ENCODE peak calls at places on chromosomes 7 and 10, in nine cellular contexts. One of them, this sample, is unnamed.

GRCh38 chr7:17184805-17185689 is 113.4 kb upstream of the AHR start:
- DNase-seq in tibial nerve: no peak
- DNase-seq in esophagus squamous epithelium: no peak
- DNase-seq in HAP-1: no peak
- DNase-seq in mammary epithelial cell: peak; percentile 9
- DNase-seq in psoas muscle: no peak
- DNase-seq in mucosa of descending colon: no peak
- DNase-seq in aorta: no peak
- DNase-seq in neural progenitor cell: no peak
- DNase-seq in this sample: no peak

GRCh38 chr10:77405771-77406241 is 231.8 kb downstream of the KCNMA1 start:
- DNase-seq in tibial nerve: no peak
- DNase-seq in neural progenitor cell: peak; percentile 82
- DNase-seq in mammary epithelial cell: peak; percentile 66
- DNase-seq in aorta: peak; percentile 88
- DNase-seq in esophagus squamous epithelium: no peak
- DNase-seq in mucosa of descending colon: peak; percentile 75
- DNase-seq in psoas muscle: peak; percentile 78
- DNase-seq in HAP-1: no peak
- DNase-seq in this sample: no peak

GRCh38 chr7:155257482-155258232 is 40.0 kb upstream of the INSIG1 start:
- DNase-seq in esophagus squamous epithelium: no peak
- DNase-seq in tibial nerve: peak; percentile 61
- DNase-seq in aorta: peak; percentile 85
- DNase-seq in mammary epithelial cell: peak; percentile 69
- DNase-seq in HAP-1: no peak
- DNase-seq in mucosa of descending colon: peak; percentile 28
- DNase-seq in psoas muscle: peak; percentile 83
- DNase-seq in neural progenitor cell: no peak
- DNase-seq in this sample: no peak

GRCh38 chr7:36904802-36905201 is 180.5 kb upstream of the AOAH start:
- DNase-seq in neural progenitor cell: no peak
- DNase-seq in psoas muscle: no peak
- DNase-seq in mucosa of descending colon: no peak
- DNase-seq in HAP-1: no peak
- DNase-seq in mammary epithelial cell: no peak
- DNase-seq in aorta: no peak
- DNase-seq in tibial nerve: no peak
- DNase-seq in esophagus squamous epithelium: no peak
- DNase-seq in this sample: no peak

GRCh38 chr10:125232841-125233240 is 72.5 kb upstream of the CTBP2 start:
- DNase-seq in tibial nerve: no peak
- DNase-seq in mammary epithelial cell: no peak
- DNase-seq in esophagus squamous epithelium: no peak
- DNase-seq in psoas muscle: no peak
- DNase-seq in aorta: no peak
- DNase-seq in neural progenitor cell: no peak
- DNase-seq in mucosa of descending colon: no peak
- DNase-seq in HAP-1: no peak
- DNase-seq in this sample: no peak

GRCh38 chr7:131106681-131107342 is 220.9 kb upstream of the MKLN1 start:
- DNase-seq in psoas muscle: peak; percentile 56
- DNase-seq in esophagus squamous epithelium: no peak
- DNase-seq in mammary epithelial cell: no peak
- DNase-seq in HAP-1: peak; percentile 46
- DNase-seq in neural progenitor cell: peak; percentile 56
- DNase-seq in tibial nerve: peak; percentile 33
- DNase-seq in mucosa of descending colon: peak; percentile 68
- DNase-seq in aorta: peak; percentile 66
- DNase-seq in this sample: peak; percentile 69

GRCh38 chr10:121087688-121088087 is 236.5 kb downstream of the WDR11 start:
- DNase-seq in tibial nerve: no peak
- DNase-seq in HAP-1: no peak
- DNase-seq in neural progenitor cell: no peak
- DNase-seq in aorta: no peak
- DNase-seq in mucosa of descending colon: no peak
- DNase-seq in mammary epithelial cell: no peak
- DNase-seq in psoas muscle: no peak
- DNase-seq in esophagus squamous epithelium: no peak
- DNase-seq in this sample: no peak

GRCh38 chr10:129892571-129893045 is 71.5 kb downstream of the EBF3 start:
- DNase-seq in mucosa of descending colon: no peak
- DNase-seq in psoas muscle: no peak
- DNase-seq in neural progenitor cell: no peak
- DNase-seq in tibial nerve: no peak
- DNase-seq in mammary epithelial cell: no peak
- DNase-seq in esophagus squamous epithelium: no peak
- DNase-seq in aorta: no peak
- DNase-seq in HAP-1: no peak
- DNase-seq in this sample: no peak

GRCh38 chr7:155513543-155514285 is 32.6 kb downstream of the CNPY1 start:
- DNase-seq in mammary epithelial cell: no peak
- DNase-seq in tibial nerve: no peak
- DNase-seq in HAP-1: no peak
- DNase-seq in aorta: no peak
- DNase-seq in psoas muscle: no peak
- DNase-seq in mucosa of descending colon: no peak
- DNase-seq in esophagus squamous epithelium: no peak
- DNase-seq in neural progenitor cell: no peak
- DNase-seq in this sample: no peak

GRCh38 chr10:49592726-49593563 is 17.2 kb upstream of the SLC18A3 start:
- DNase-seq in tibial nerve: no peak
- DNase-seq in esophagus squamous epithelium: no peak
- DNase-seq in aorta: no peak
- DNase-seq in HAP-1: peak; percentile 41
- DNase-seq in neural progenitor cell: peak; percentile 77
- DNase-seq in mucosa of descending colon: peak; percentile 62
- DNase-seq in mammary epithelial cell: peak; percentile 61
- DNase-seq in psoas muscle: no peak
- DNase-seq in this sample: peak; percentile 24

GRCh38 chr7:30908681-30909080 is 3.0 kb upstream of the AQP1 start:
- DNase-seq in HAP-1: no peak
- DNase-seq in psoas muscle: no peak
- DNase-seq in aorta: no peak
- DNase-seq in mammary epithelial cell: no peak
- DNase-seq in esophagus squamous epithelium: no peak
- DNase-seq in tibial nerve: no peak
- DNase-seq in neural progenitor cell: peak; percentile 75
- DNase-seq in mucosa of descending colon: no peak
- DNase-seq in this sample: no peak

GRCh38 chr10:44316187-44316921 is 68.5 kb downstream of the CXCL12 start:
- DNase-seq in aorta: no peak
- DNase-seq in esophagus squamous epithelium: no peak
- DNase-seq in HAP-1: no peak
- DNase-seq in neural progenitor cell: peak; percentile 16
- DNase-seq in psoas muscle: no peak
- DNase-seq in tibial nerve: no peak
- DNase-seq in mucosa of descending colon: no peak
- DNase-seq in mammary epithelial cell: no peak
- DNase-seq in this sample: no peak

GRCh38 chr7:49398730-49399129 is 374.7 kb upstream of the VWC2 start:
- DNase-seq in mucosa of descending colon: no peak
- DNase-seq in aorta: no peak
- DNase-seq in HAP-1: no peak
- DNase-seq in tibial nerve: no peak
- DNase-seq in neural progenitor cell: no peak
- DNase-seq in esophagus squamous epithelium: no peak
- DNase-seq in psoas muscle: no peak
- DNase-seq in mammary epithelial cell: peak; percentile 75
- DNase-seq in this sample: no peak

GRCh38 chr10:79202188-79203013 is 133.6 kb downstream of the ZMIZ1 start:
- DNase-seq in mucosa of descending colon: peak; percentile 33
- DNase-seq in mammary epithelial cell: no peak
- DNase-seq in neural progenitor cell: peak; percentile 71
- DNase-seq in tibial nerve: no peak
- DNase-seq in psoas muscle: no peak
- DNase-seq in esophagus squamous epithelium: no peak
- DNase-seq in HAP-1: peak; percentile 34
- DNase-seq in aorta: peak; percentile 76
- DNase-seq in this sample: peak; percentile 7

GRCh38 chr7:99042957-99043356 is 101.0 kb downstream of the SMURF1 start:
- DNase-seq in mucosa of descending colon: no peak
- DNase-seq in psoas muscle: no peak
- DNase-seq in HAP-1: no peak
- DNase-seq in aorta: no peak
- DNase-seq in tibial nerve: no peak
- DNase-seq in mammary epithelial cell: no peak
- DNase-seq in neural progenitor cell: no peak
- DNase-seq in esophagus squamous epithelium: no peak
- DNase-seq in this sample: no peak

GRCh38 chr10:4532976-4533375 is 293.0 kb upstream of the AKR1E2 start:
- DNase-seq in neural progenitor cell: no peak
- DNase-seq in tibial nerve: no peak
- DNase-seq in mucosa of descending colon: no peak
- DNase-seq in HAP-1: no peak
- DNase-seq in mammary epithelial cell: no peak
- DNase-seq in esophagus squamous epithelium: no peak
- DNase-seq in psoas muscle: no peak
- DNase-seq in aorta: no peak
- DNase-seq in this sample: no peak

GRCh38 chr10:4533626-4534025 is 292.4 kb upstream of the AKR1E2 start:
- DNase-seq in esophagus squamous epithelium: no peak
- DNase-seq in mammary epithelial cell: peak; percentile 79
- DNase-seq in psoas muscle: no peak
- DNase-seq in tibial nerve: no peak
- DNase-seq in HAP-1: no peak
- DNase-seq in neural progenitor cell: no peak
- DNase-seq in aorta: no peak
- DNase-seq in mucosa of descending colon: no peak
- DNase-seq in this sample: no peak

GRCh38 chr10:4529266-4529665 is 296.7 kb upstream of the AKR1E2 start:
- DNase-seq in HAP-1: no peak
- DNase-seq in mucosa of descending colon: no peak
- DNase-seq in esophagus squamous epithelium: no peak
- DNase-seq in mammary epithelial cell: no peak
- DNase-seq in aorta: no peak
- DNase-seq in psoas muscle: no peak
- DNase-seq in neural progenitor cell: no peak
- DNase-seq in tibial nerve: no peak
- DNase-seq in this sample: no peak

GRCh38 chr10:4535531-4535930 is 290.5 kb upstream of the AKR1E2 start:
- DNase-seq in tibial nerve: no peak
- DNase-seq in HAP-1: no peak
- DNase-seq in aorta: no peak
- DNase-seq in psoas muscle: no peak
- DNase-seq in esophagus squamous epithelium: no peak
- DNase-seq in mammary epithelial cell: no peak
- DNase-seq in neural progenitor cell: no peak
- DNase-seq in mucosa of descending colon: no peak
- DNase-seq in this sample: no peak

DNA sequence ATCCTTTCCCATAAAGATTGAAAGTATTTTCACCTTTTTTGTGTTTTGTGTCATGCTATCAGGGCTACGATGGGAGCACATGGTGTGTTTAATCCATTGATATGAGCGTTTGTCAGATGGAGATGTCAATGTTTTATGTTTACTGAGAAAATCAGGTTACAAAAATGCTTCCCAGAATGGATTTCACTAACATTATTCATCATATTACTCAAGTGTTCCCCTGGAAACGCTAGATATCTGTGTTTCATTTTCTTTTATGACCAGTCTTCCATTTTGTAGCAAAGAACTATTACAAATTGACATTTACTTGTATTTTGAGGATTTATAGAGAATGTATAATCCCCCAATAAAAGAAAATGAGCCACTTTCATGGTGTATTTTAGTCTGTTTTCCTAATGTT is 293.5 kb upstream of the AKR1E2 start:
- DNase-seq in psoas muscle: no peak
- DNase-seq in mammary epithelial cell: peak; percentile 46
- DNase-seq in tibial nerve: no peak
- DNase-seq in aorta: no peak
- DNase-seq in neural progenitor cell: no peak
- DNase-seq in mucosa of descending colon: no peak
- DNase-seq in HAP-1: no peak
- DNase-seq in esophagus squamous epithelium: no peak
- DNase-seq in this sample: no peak
- H3K36me3 ChIP-seq in psoas muscle: no peaks in the 10 kb centered on the region
- H3K36me3 ChIP-seq in mammary epithelial cell: no peaks in the 10 kb centered on the region
- H3K36me3 ChIP-seq in tibial nerve: no peaks in the 10 kb centered on the region
- H3K36me3 ChIP-seq in aorta: no peaks in the 10 kb centered on the region
- H3K36me3 ChIP-seq in neural progenitor cell: no peaks in the 10 kb centered on the region
- H3K36me3 ChIP-seq in mucosa of descending colon: no peaks in the 10 kb centered on the region
- H3K36me3 ChIP-seq in HAP-1: no peaks in the 10 kb centered on the region
- H3K36me3 ChIP-seq in esophagus squamous epithelium: no peaks in the 10 kb centered on the region
- H3K36me3 ChIP-seq in this sample: no peaks in the 10 kb centered on the region

GRCh38 chr7:143510854-143511592 is 33.4 kb downstream of the TAS2R41 start:
- DNase-seq in mammary epithelial cell: no peak
- DNase-seq in neural progenitor cell: no peak
- DNase-seq in mucosa of descending colon: no peak
- DNase-seq in aorta: no peak
- DNase-seq in esophagus squamous epithelium: no peak
- DNase-seq in psoas muscle: no peak
- DNase-seq in tibial nerve: no peak
- DNase-seq in HAP-1: no peak
- DNase-seq in this sample: no peak
- H3K4me3 ChIP-seq in mammary epithelial cell: no peak overlapping the region
- H3K4me3 ChIP-seq in neural progenitor cell: no peak overlapping the region
- H3K4me3 ChIP-seq in mucosa of descending colon: no peak overlapping the region
- H3K4me3 ChIP-seq in aorta: no peak overlapping the region
- H3K4me3 ChIP-seq in esophagus squamous epithelium: peak overlapping the region; percentile 17
- H3K4me3 ChIP-seq in psoas muscle: no peak overlapping the region
- H3K4me3 ChIP-seq in tibial nerve: no peak overlapping the region
- H3K4me3 ChIP-seq in HAP-1: no peak overlapping the region
- H3K4me3 ChIP-seq in this sample: no peak overlapping the region

DNA sequence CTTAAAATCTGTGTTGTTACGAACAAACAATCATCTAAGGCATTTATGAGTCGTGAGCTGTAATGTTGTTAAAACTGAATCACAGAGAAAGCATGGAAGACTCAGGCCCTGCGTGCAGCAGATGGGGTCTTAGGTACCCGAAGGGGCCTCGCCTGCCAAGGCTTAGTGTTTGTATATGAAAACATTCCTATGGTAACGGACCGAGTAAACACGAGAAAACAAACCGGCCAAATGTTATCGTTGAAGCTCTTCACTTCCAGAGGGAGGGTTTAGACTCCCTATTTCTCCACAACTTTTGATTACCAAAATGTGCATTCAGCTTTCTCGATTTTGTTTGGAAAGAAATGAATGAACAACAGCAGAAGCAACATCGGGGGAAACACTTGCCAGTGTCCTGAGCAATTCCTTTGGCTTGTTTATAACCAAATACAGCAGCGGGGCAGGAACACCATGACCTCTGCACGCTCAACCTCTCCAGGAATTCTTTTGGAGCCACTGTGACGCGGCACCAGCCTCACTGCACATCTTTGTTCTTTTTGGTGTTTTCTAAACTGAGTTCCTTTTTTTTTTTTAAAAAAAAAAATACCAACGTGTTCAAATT is 121.6 kb upstream of the KLF6 start:
- DNase-seq in neural progenitor cell: no peak
- DNase-seq in aorta: no peak
- DNase-seq in HAP-1: no peak
- DNase-seq in esophagus squamous epithelium: no peak
- DNase-seq in psoas muscle: peak; percentile 30
- DNase-seq in mammary epithelial cell: no peak
- DNase-seq in tibial nerve: no peak
- DNase-seq in mucosa of descending colon: no peak
- DNase-seq in this sample: no peak
- H3K4me1 ChIP-seq in neural progenitor cell: peaks cover under 1% of the 10 kb centered on the region
- H3K4me1 ChIP-seq in aorta: no peaks in the 10 kb centered on the region
- H3K4me1 ChIP-seq in HAP-1: no peaks in the 10 kb centered on the region
- H3K4me1 ChIP-seq in esophagus squamous epithelium: peaks cover 7% of the 10 kb centered on the region
- H3K4me1 ChIP-seq in psoas muscle: no peaks in the 10 kb centered on the region
- H3K4me1 ChIP-seq in mammary epithelial cell: peaks cover 21% of the 10 kb centered on the region
- H3K4me1 ChIP-seq in tibial nerve: no peaks in the 10 kb centered on the region
- H3K4me1 ChIP-seq in mucosa of descending colon: no peaks in the 10 kb centered on the region
- H3K4me1 ChIP-seq in this sample: peaks cover 16% of the 10 kb centered on the region

GRCh38 chr7:5997210-5997808 is 11.5 kb downstream of the PMS2 start:
- DNase-seq in neural progenitor cell: peak; percentile 72
- DNase-seq in psoas muscle: no peak
- DNase-seq in aorta: peak; percentile 62
- DNase-seq in esophagus squamous epithelium: no peak
- DNase-seq in mammary epithelial cell: peak; percentile 36
- DNase-seq in tibial nerve: no peak
- DNase-seq in HAP-1: peak; percentile 71
- DNase-seq in mucosa of descending colon: peak; percentile 78
- DNase-seq in this sample: peak; percentile 58
- H3K36me3 ChIP-seq in neural progenitor cell: peaks cover 8% of the 10 kb centered on the region
- H3K36me3 ChIP-seq in psoas muscle: peaks cover 7% of the 10 kb centered on the region
- H3K36me3 ChIP-seq in aorta: no peaks in the 10 kb centered on the region
- H3K36me3 ChIP-seq in esophagus squamous epithelium: peaks cover 31% of the 10 kb centered on the region
- H3K36me3 ChIP-seq in mammary epithelial cell: peaks cover 14% of the 10 kb centered on the region
- H3K36me3 ChIP-seq in tibial nerve: peaks cover 89% of the 10 kb centered on the region
- H3K36me3 ChIP-seq in HAP-1: peaks cover 48% of the 10 kb centered on the region
- H3K36me3 ChIP-seq in mucosa of descending colon: no peaks in the 10 kb centered on the region
- H3K36me3 ChIP-seq in this sample: peaks cover 27% of the 10 kb centered on the region

This sample was measured in CD4-positive, alpha-beta memory T cell.